ENCODE peak calls at places on chromosome 15, in four cellular contexts. K, E, N and P are unnamed samples.

GRCh38 chr15:100628746-100629145 is 26.4 kb downstream of the ASB7 start:
- DNase-seq in K (no peak), E (no peak), N (no peak), P (no peak)

GRCh38 chr15:77160562-77161481 is 89.9 kb upstream of the TSPAN3 start:
- DNase-seq in K (no peak), E (no peak), N (peak; percentile 26), P (no peak)

GRCh38 chr15:29518442-29518841 is 248.8 kb upstream of the NSMCE3 start:
- DNase-seq in K (no peak), E (no peak), N (no peak), P (no peak)

GRCh38 chr15:80489030-80489594 is 84.9 kb downstream of the ARNT2 start:
- DNase-seq in K (no peak), E (no peak), N (no peak), P (no peak)

GRCh38 chr15:58146734-58147133 is 8.6 kb downstream of the AQP9 start:
- DNase-seq in K (no peak), E (peak; percentile 35), N (no peak), P (peak; percentile 75)

GRCh38 chr15:22956980-22957264 is 23.2 kb downstream of the CYFIP1 start:
- DNase-seq in K (no peak), E (no peak), N (no peak), P (peak; percentile 79)

GRCh38 chr15:34084086-34084485 is 17.6 kb downstream of the EMC7 start:
- DNase-seq in K (no peak), E (no peak), N (no peak), P (no peak)

GRCh38 chr15:75161106-75161505 is 40.6 kb upstream of the C15orf39 start:
- DNase-seq in K (no peak), E (no peak), N (no peak), P (no peak)

DNA sequence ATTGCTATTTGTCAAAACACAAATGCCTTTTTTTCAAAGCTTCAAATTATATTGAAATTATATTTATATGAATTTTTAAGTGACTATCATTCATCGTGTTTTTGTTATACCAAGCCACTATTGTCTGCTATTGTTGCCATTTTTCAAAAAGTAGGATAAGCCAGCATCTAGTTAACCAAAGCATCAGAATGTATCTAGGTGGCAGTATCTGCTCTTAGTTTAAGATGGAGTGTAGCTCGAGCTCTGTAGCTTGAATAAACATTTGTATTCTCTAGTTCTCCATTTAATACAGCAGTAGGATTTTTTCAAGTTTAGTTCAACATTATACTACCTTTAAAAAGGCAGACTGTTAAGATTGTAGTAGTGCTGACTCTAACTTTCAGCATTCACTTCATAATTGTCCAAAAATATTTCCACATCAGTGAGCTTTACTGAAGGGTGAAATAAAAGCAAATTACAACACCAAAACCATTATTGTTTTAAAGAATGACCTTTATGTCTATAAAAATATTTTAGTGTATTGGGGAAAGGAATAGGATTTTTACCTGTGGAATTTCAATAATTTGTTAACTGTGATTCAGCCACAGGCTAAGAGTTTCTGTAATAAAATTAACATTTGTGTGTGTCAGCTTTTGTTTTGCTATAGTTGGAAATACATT is 19.6 kb upstream of the C15orf61 start:
- DNase-seq in K (no peak), E (no peak), N (no peak), P (peak; percentile 51)
- TF ChIP-seq CTCF in K (no peak), E (no peak), N (peak; percentile 11), P (peak; percentile 13)

GRCh38 chr15:45249125-45249780 is 2.8 kb upstream of the SLC28A2 start:
- DNase-seq in K (no peak), E (no peak), N (no peak), P (no peak)

GRCh38 chr15:45254405-45255293 is 2.6 kb downstream of the SLC28A2 start:
- DNase-seq in K (no peak), E (no peak), N (no peak), P (no peak)

GRCh38 chr15:45251888-45252287 is at the start of gene SLC28A2:
- DNase-seq in K (no peak), E (no peak), N (no peak), P (no peak)

GRCh38 chr15:45253330-45253729 is 1.3 kb downstream of the SLC28A2 start:
- DNase-seq in K (peak; percentile 19), E (no peak), N (no peak), P (peak; percentile 18)
- TF ChIP-seq CTCF in K (peak; percentile 50), E (no peak), N (peak; percentile 44), P (peak; percentile 34)

GRCh38 chr15:35307026-35307425 is 221.9 kb upstream of the NANOGP8 start:
- DNase-seq in K (no peak), E (no peak), N (no peak), P (no peak)
- TF ChIP-seq CTCF in K (no peak), E (no peak), N (no peak), P (no peak)

GRCh38 chr15:88913017-88913849 is at the start of gene MFGE8:
- DNase-seq in K (peak; percentile 87), E (no peak), N (no peak), P (peak; percentile 71)
- TF ChIP-seq CTCF in K (no peak), E (no peak), N (peak; percentile 6), P (no peak)

GRCh38 chr15:47985568-47985967 is 135.2 kb upstream of the SLC24A5 start:
- DNase-seq in K (no peak), E (no peak), N (no peak), P (no peak)

GRCh38 chr15:47988564-47988963 is 132.2 kb upstream of the SLC24A5 start:
- DNase-seq in K (no peak), E (no peak), N (no peak), P (no peak)

GRCh38 chr15:47987461-47987860 is 133.3 kb upstream of the SLC24A5 start:
- DNase-seq in K (no peak), E (no peak), N (no peak), P (no peak)

GRCh38 chr15:47987908-47988532 is 132.8 kb upstream of the SLC24A5 start:
- DNase-seq in K (peak; percentile 35), E (no peak), N (peak; percentile 0), P (peak; percentile 64)

GRCh38 chr15:47983533-47983932 is 137.3 kb upstream of the SLC24A5 start:
- DNase-seq in K (no peak), E (no peak), N (no peak), P (no peak)
- TF ChIP-seq CTCF in K (no peak), E (no peak), N (no peak), P (no peak)

DNA sequence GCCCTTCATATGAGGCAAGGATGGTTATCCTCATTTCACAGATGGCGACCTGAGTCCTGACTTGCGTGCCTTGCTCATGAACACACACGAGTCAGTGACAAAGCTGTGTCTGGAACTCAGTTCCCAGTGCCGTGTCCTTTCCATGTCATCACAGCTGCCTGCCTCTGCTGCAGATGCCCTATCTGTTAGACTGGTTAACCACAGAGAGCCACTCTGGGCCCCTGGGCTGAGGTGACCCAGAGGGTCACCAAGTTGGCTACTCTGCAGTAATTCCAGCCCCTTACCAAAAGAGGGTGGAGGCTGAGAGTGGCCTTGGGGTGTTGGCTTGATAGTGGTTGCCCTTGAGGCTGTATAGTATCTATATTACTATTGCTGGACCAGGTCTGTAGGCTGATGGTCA is 41.0 kb downstream of the RAB11A start:
- DNase-seq in K (no peak), E (no peak), N (no peak), P (no peak)
- TF ChIP-seq CTCF in K (no peak), E (no peak), N (no peak), P (no peak)

GRCh38 chr15:63462053-63462452 is 42.3 kb upstream of the USP3 start:
- DNase-seq in K (no peak), E (no peak), N (no peak), P (no peak)

GRCh38 chr15:63460210-63461135 is 43.9 kb upstream of the USP3 start:
- DNase-seq in K (no peak), E (no peak), N (no peak), P (no peak)

GRCh38 chr15:63463030-63463429 is 41.4 kb upstream of the USP3 start:
- DNase-seq in K (no peak), E (no peak), N (no peak), P (no peak)

GRCh38 chr15:63458794-63459395 is 45.5 kb upstream of the USP3 start:
- DNase-seq in K (no peak), E (no peak), N (no peak), P (no peak)

DNA sequence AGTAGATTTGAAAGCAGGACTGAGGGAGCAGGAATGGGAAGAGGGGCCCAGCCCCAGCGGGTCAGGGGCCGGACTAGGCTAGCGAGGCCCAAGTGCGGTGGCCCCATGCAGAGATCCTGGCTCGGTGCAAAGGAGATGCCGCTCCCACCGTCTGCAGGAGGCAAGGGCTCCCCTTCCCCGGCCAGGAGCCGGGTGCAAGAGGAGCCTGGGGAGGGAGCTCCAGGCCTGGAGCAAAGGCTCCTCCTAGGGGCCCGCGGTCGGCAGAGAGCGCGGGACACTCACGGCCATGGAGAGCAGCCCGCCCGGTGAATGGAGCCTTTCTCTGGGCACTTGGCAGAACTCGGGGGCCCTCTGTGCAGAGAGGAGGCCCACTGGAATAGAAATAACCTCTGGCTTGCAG is 43.2 kb upstream of the USP3 start:
- DNase-seq in K (no peak), E (no peak), N (no peak), P (no peak)
- TF ChIP-seq CTCF in K (no peak), E (no peak), N (no peak), P (no peak)

DNA sequence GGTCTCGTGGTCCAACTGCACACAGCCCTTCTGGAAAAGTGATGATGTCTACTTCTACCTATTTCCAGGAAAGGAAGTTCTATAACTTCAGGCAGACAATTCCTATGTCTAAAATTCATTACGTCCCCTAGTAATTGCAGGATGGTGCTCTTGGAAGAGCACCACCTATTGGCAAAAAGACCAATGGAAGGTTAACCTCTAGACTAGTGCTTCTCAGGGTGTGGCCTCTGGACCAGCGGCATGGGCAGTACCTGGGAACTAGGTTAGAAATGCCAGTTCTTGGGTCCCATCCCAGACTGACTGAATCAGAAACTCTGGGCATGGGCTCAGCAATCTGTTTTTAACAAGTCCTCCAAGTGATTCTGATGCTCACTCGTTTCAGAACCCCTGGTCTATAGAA is 258.3 kb upstream of the ICE2 start:
- DNase-seq in K (no peak), E (no peak), N (no peak), P (no peak)
- TF ChIP-seq CTCF in K (no peak), E (no peak), N (no peak), P (peak; percentile 13)

GRCh38 chr15:99511529-99511864 is 54.3 kb upstream of the MEF2A start:
- DNase-seq in K (no peak), E (no peak), N (no peak), P (no peak)

GRCh38 chr15:99514306-99514705 is 51.5 kb upstream of the MEF2A start:
- DNase-seq in K (no peak), E (no peak), N (no peak), P (no peak)

GRCh38 chr15:99508807-99509311 is 56.9 kb upstream of the MEF2A start:
- DNase-seq in K (no peak), E (no peak), N (no peak), P (no peak)

GRCh38 chr15:99509686-99510461 is 55.9 kb upstream of the MEF2A start:
- DNase-seq in K (no peak), E (no peak), N (no peak), P (peak; percentile 90)

GRCh38 chr15:99511865-99512632 is 53.7 kb upstream of the MEF2A start:
- DNase-seq in K (no peak), E (no peak), N (no peak), P (peak; percentile 99)
- TF ChIP-seq CTCF in K (no peak), E (no peak), N (no peak), P (peak; percentile 24)